ENCODE peak calls at places on chromosomes 2 and 18, in nine cellular contexts. One of them, this sample, is unnamed.
A peak's percentile ranks its signal among the peaks of the same experiment; 100 is the strongest.

GRCh38 chr18:36302676-36303075 is 5.2 kb downstream of the FHOD3 start:
- DNase-seq in stomach: no peak
- DNase-seq in sigmoid colon: no peak
- DNase-seq in tibial artery: no peak
- DNase-seq in astrocyte: peak; percentile 64
- DNase-seq in lower lobe of right lung: no peak
- DNase-seq in cardiac muscle cell: no peak
- DNase-seq in GM10248: no peak
- DNase-seq in suprapubic skin: no peak
- DNase-seq in this sample: no peak

GRCh38 chr2:111667542-111668273 is 216.3 kb downstream of the ANAPC1 start:
- DNase-seq in stomach: peak; percentile 41
- DNase-seq in sigmoid colon: no peak
- DNase-seq in tibial artery: no peak
- DNase-seq in astrocyte: peak; percentile 55
- DNase-seq in lower lobe of right lung: no peak
- DNase-seq in cardiac muscle cell: peak; percentile 89
- DNase-seq in GM10248: no peak
- DNase-seq in suprapubic skin: no peak
- DNase-seq in this sample: no peak

GRCh38 chr2:56287508-56287907 is 103.7 kb downstream of the CCDC85A start:
- DNase-seq in stomach: no peak
- DNase-seq in sigmoid colon: no peak
- DNase-seq in tibial artery: no peak
- DNase-seq in astrocyte: peak; percentile 8
- DNase-seq in lower lobe of right lung: no peak
- DNase-seq in cardiac muscle cell: no peak
- DNase-seq in GM10248: no peak
- DNase-seq in suprapubic skin: no peak
- DNase-seq in this sample: no peak

GRCh38 chr2:63999049-63999448 is 20.2 kb downstream of the VPS54 start:
- DNase-seq in stomach: no peak
- DNase-seq in sigmoid colon: no peak
- DNase-seq in tibial artery: no peak
- DNase-seq in astrocyte: no peak
- DNase-seq in lower lobe of right lung: no peak
- DNase-seq in cardiac muscle cell: no peak
- DNase-seq in GM10248: no peak
- DNase-seq in suprapubic skin: no peak
- DNase-seq in this sample: no peak

GRCh38 chr2:69764286-69765058 is 22.5 kb downstream of the ANXA4 start:
- DNase-seq in stomach: no peak
- DNase-seq in sigmoid colon: no peak
- DNase-seq in tibial artery: no peak
- DNase-seq in astrocyte: peak; percentile 49
- DNase-seq in lower lobe of right lung: no peak
- DNase-seq in cardiac muscle cell: no peak
- DNase-seq in GM10248: no peak
- DNase-seq in suprapubic skin: no peak
- DNase-seq in this sample: no peak

GRCh38 chr2:12538300-12538699 is 178.4 kb upstream of the TRIB2 start:
- DNase-seq in stomach: no peak
- DNase-seq in sigmoid colon: no peak
- DNase-seq in tibial artery: no peak
- DNase-seq in astrocyte: peak; percentile 17
- DNase-seq in lower lobe of right lung: no peak
- DNase-seq in cardiac muscle cell: no peak
- DNase-seq in GM10248: no peak
- DNase-seq in suprapubic skin: no peak
- DNase-seq in this sample: no peak

GRCh38 chr2:67169417-67170140 is 227.6 kb upstream of the ETAA1 start:
- DNase-seq in stomach: no peak
- DNase-seq in sigmoid colon: no peak
- DNase-seq in tibial artery: no peak
- DNase-seq in astrocyte: peak; percentile 38
- DNase-seq in lower lobe of right lung: no peak
- DNase-seq in cardiac muscle cell: no peak
- DNase-seq in GM10248: no peak
- DNase-seq in suprapubic skin: no peak
- DNase-seq in this sample: no peak

GRCh38 chr18:23099621-23100020 is 35.7 kb upstream of the CABLES1 start:
- DNase-seq in stomach: peak; percentile 87
- DNase-seq in sigmoid colon: no peak
- DNase-seq in tibial artery: no peak
- DNase-seq in astrocyte: no peak
- DNase-seq in lower lobe of right lung: peak; percentile 82
- DNase-seq in cardiac muscle cell: no peak
- DNase-seq in GM10248: no peak
- DNase-seq in suprapubic skin: no peak
- DNase-seq in this sample: peak; percentile 81

GRCh38 chr18:68428026-68428425 is 286.9 kb downstream of the TMX3 start:
- DNase-seq in stomach: no peak
- DNase-seq in sigmoid colon: no peak
- DNase-seq in tibial artery: no peak
- DNase-seq in astrocyte: peak; percentile 95
- DNase-seq in lower lobe of right lung: no peak
- DNase-seq in cardiac muscle cell: peak; percentile 53
- DNase-seq in GM10248: no peak
- DNase-seq in suprapubic skin: no peak
- DNase-seq in this sample: no peak

GRCh38 chr2:230947908-230948365 is 22.9 kb upstream of the GPR55 start:
- DNase-seq in stomach: peak; percentile 24
- DNase-seq in sigmoid colon: no peak
- DNase-seq in tibial artery: no peak
- DNase-seq in astrocyte: no peak
- DNase-seq in lower lobe of right lung: no peak
- DNase-seq in cardiac muscle cell: no peak
- DNase-seq in GM10248: peak; percentile 56
- DNase-seq in suprapubic skin: peak; percentile 4
- DNase-seq in this sample: no peak

GRCh38 chr2:217886720-217887309 is 116.0 kb downstream of the TNS1 start:
- DNase-seq in stomach: peak; percentile 75
- DNase-seq in sigmoid colon: peak; percentile 92
- DNase-seq in tibial artery: peak; percentile 86
- DNase-seq in astrocyte: peak; percentile 47
- DNase-seq in lower lobe of right lung: peak; percentile 74
- DNase-seq in cardiac muscle cell: peak; percentile 82
- DNase-seq in GM10248: peak; percentile 80
- DNase-seq in suprapubic skin: no peak
- DNase-seq in this sample: peak; percentile 81

GRCh38 chr2:199975297-199975895 is 20.0 kb downstream of the MAIP1 start:
- DNase-seq in stomach: no peak
- DNase-seq in sigmoid colon: no peak
- DNase-seq in tibial artery: no peak
- DNase-seq in astrocyte: no peak
- DNase-seq in lower lobe of right lung: no peak
- DNase-seq in cardiac muscle cell: peak; percentile 51
- DNase-seq in GM10248: no peak
- DNase-seq in suprapubic skin: no peak
- DNase-seq in this sample: no peak

GRCh38 chr2:223788826-223789225 is 48.6 kb downstream of the AP1S3 start:
- DNase-seq in stomach: no peak
- DNase-seq in sigmoid colon: no peak
- DNase-seq in tibial artery: no peak
- DNase-seq in astrocyte: no peak
- DNase-seq in lower lobe of right lung: no peak
- DNase-seq in cardiac muscle cell: no peak
- DNase-seq in GM10248: no peak
- DNase-seq in suprapubic skin: no peak
- DNase-seq in this sample: no peak

GRCh38 chr2:241508240-241508509 is 209 bp downstream of the STK25 start:
- DNase-seq in stomach: no peak
- DNase-seq in sigmoid colon: no peak
- DNase-seq in tibial artery: peak; percentile 75
- DNase-seq in astrocyte: no peak
- DNase-seq in lower lobe of right lung: no peak
- DNase-seq in cardiac muscle cell: no peak
- DNase-seq in GM10248: peak; percentile 81
- DNase-seq in suprapubic skin: no peak
- DNase-seq in this sample: no peak

DNA sequence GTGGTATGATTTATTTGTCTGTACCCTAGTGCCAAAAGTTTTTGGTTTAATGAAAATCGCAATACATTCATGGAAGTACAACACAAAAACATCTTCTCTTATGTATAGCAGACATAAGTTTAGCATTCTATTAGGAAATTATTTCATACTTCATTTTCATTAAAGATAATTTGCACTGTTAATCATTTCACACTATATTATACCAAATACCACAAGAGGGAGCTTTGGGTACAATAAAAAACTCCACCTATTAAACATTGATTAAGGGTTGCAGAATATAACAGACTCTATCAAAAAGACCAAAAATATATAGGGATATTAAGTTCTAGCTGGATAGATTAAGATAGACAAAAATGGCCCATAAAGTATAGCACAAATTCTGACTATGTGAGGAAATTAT is 79.0 kb downstream of the SLC66A3 start:
- DNase-seq in stomach: no peak
- DNase-seq in sigmoid colon: no peak
- DNase-seq in tibial artery: no peak
- DNase-seq in astrocyte: no peak
- DNase-seq in lower lobe of right lung: no peak
- DNase-seq in cardiac muscle cell: peak; percentile 41
- DNase-seq in GM10248: peak; percentile 18
- DNase-seq in suprapubic skin: no peak
- DNase-seq in this sample: no peak
- TF ChIP-seq CTCF in stomach: peak; percentile 43
- TF ChIP-seq CTCF in sigmoid colon: peak; percentile 47
- TF ChIP-seq CTCF in tibial artery: peak; percentile 52
- TF ChIP-seq CTCF in astrocyte: peak; percentile 36
- TF ChIP-seq CTCF in lower lobe of right lung: peak; percentile 50
- TF ChIP-seq CTCF in cardiac muscle cell: peak; percentile 43
- TF ChIP-seq CTCF in GM10248: peak; percentile 43
- TF ChIP-seq CTCF in suprapubic skin: peak; percentile 24
- TF ChIP-seq CTCF in this sample: peak; percentile 57

GRCh38 chr2:162890690-162891311 is 52.2 kb upstream of the KCNH7 start:
- DNase-seq in stomach: no peak
- DNase-seq in sigmoid colon: no peak
- DNase-seq in tibial artery: no peak
- DNase-seq in astrocyte: peak; percentile 44
- DNase-seq in lower lobe of right lung: no peak
- DNase-seq in cardiac muscle cell: peak; percentile 73
- DNase-seq in GM10248: peak; percentile 26
- DNase-seq in suprapubic skin: no peak
- DNase-seq in this sample: no peak
- TF ChIP-seq CTCF in stomach: no peak
- TF ChIP-seq CTCF in sigmoid colon: no peak
- TF ChIP-seq CTCF in tibial artery: peak; percentile 26
- TF ChIP-seq CTCF in astrocyte: peak; percentile 93
- TF ChIP-seq CTCF in lower lobe of right lung: peak; percentile 65
- TF ChIP-seq CTCF in cardiac muscle cell: peak; percentile 76
- TF ChIP-seq CTCF in GM10248: peak; percentile 90
- TF ChIP-seq CTCF in suprapubic skin: peak; percentile 13
- TF ChIP-seq CTCF in this sample: peak; percentile 64

DNA sequence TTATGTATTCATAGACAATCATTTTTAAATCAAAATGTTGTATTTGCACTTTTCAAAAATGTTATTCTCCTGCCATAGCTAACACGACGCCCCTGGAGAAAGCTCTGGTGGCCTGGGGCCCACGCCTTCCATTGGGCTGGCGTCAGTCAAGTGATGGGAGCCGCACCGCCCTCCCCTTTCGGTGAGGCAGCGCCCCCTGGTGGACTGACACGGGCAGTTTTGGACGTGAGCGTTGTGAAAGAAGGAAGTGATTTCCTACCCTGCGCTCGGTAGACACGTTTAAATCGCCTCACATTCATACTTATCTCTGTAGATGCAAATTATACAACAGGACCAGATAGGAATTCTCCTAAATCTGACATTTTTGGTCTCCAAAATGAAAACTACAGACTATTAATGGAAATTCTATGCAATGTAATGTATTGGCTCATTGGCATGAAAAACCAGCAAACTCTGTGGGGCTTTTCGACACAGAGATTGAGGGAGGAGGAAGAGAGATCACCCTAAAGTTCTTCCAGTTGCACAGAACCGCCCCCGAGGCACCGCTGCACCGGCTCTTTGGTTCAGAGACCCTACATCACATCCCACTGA is 326.2 kb upstream of the SOX11 start:
- DNase-seq in stomach: peak; percentile 68
- DNase-seq in sigmoid colon: peak; percentile 79
- DNase-seq in tibial artery: no peak
- DNase-seq in astrocyte: peak; percentile 16
- DNase-seq in lower lobe of right lung: peak; percentile 74
- DNase-seq in cardiac muscle cell: peak; percentile 1
- DNase-seq in GM10248: peak; percentile 40
- DNase-seq in suprapubic skin: no peak
- DNase-seq in this sample: peak; percentile 86
- TF ChIP-seq CTCF in stomach: peak; percentile 24
- TF ChIP-seq CTCF in sigmoid colon: peak; percentile 51
- TF ChIP-seq CTCF in tibial artery: peak; percentile 31
- TF ChIP-seq CTCF in astrocyte: peak; percentile 78
- TF ChIP-seq CTCF in lower lobe of right lung: peak; percentile 82
- TF ChIP-seq CTCF in cardiac muscle cell: peak; percentile 7
- TF ChIP-seq CTCF in GM10248: peak; percentile 58
- TF ChIP-seq CTCF in suprapubic skin: peak; percentile 52
- TF ChIP-seq CTCF in this sample: peak; percentile 82

GRCh38 chr2:26438926-26439325 is 37.2 kb downstream of the DRC1 start:
- DNase-seq in stomach: no peak
- DNase-seq in sigmoid colon: no peak
- DNase-seq in tibial artery: no peak
- DNase-seq in astrocyte: peak; percentile 51
- DNase-seq in lower lobe of right lung: no peak
- DNase-seq in cardiac muscle cell: no peak
- DNase-seq in GM10248: no peak
- DNase-seq in suprapubic skin: no peak
- DNase-seq in this sample: no peak

GRCh38 chr2:26435106-26435505 is 33.4 kb downstream of the DRC1 start:
- DNase-seq in stomach: no peak
- DNase-seq in sigmoid colon: no peak
- DNase-seq in tibial artery: no peak
- DNase-seq in astrocyte: no peak
- DNase-seq in lower lobe of right lung: no peak
- DNase-seq in cardiac muscle cell: no peak
- DNase-seq in GM10248: no peak
- DNase-seq in suprapubic skin: no peak
- DNase-seq in this sample: no peak

GRCh38 chr2:26432856-26433255 is 31.1 kb downstream of the DRC1 start:
- DNase-seq in stomach: no peak
- DNase-seq in sigmoid colon: no peak
- DNase-seq in tibial artery: no peak
- DNase-seq in astrocyte: peak; percentile 7
- DNase-seq in lower lobe of right lung: no peak
- DNase-seq in cardiac muscle cell: no peak
- DNase-seq in GM10248: no peak
- DNase-seq in suprapubic skin: no peak
- DNase-seq in this sample: no peak

GRCh38 chr2:26442707-26443106 is 35.2 kb downstream of the OTOF start:
- DNase-seq in stomach: no peak
- DNase-seq in sigmoid colon: peak; percentile 6
- DNase-seq in tibial artery: no peak
- DNase-seq in astrocyte: no peak
- DNase-seq in lower lobe of right lung: no peak
- DNase-seq in cardiac muscle cell: no peak
- DNase-seq in GM10248: no peak
- DNase-seq in suprapubic skin: no peak
- DNase-seq in this sample: no peak

DNA sequence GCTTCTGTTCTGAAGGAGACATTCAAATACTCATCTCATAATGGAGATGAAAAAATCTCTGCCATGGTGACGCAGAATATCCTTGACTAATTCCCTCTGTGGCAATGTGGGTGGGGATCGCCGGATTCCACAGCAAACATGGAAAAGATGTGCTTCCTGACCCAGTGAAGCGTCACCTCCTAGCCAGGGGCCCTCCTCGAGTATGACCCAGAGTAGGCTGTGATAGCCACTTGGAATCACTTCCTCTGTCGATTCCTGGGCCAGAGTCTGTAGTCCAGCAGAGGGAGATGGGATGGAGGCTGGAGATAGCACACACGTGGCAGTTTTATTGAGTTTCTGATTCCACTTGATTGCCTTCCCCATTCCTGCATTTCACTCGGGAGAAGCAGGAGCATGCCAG is 36.8 kb downstream of the DRC1 start:
- DNase-seq in stomach: no peak
- DNase-seq in sigmoid colon: no peak
- DNase-seq in tibial artery: no peak
- DNase-seq in astrocyte: peak; percentile 64
- DNase-seq in lower lobe of right lung: no peak
- DNase-seq in cardiac muscle cell: peak; percentile 41
- DNase-seq in GM10248: no peak
- DNase-seq in suprapubic skin: no peak
- DNase-seq in this sample: no peak
- TF ChIP-seq CTCF in stomach: no peak
- TF ChIP-seq CTCF in sigmoid colon: no peak
- TF ChIP-seq CTCF in tibial artery: no peak
- TF ChIP-seq CTCF in astrocyte: no peak
- TF ChIP-seq CTCF in lower lobe of right lung: no peak
- TF ChIP-seq CTCF in cardiac muscle cell: no peak
- TF ChIP-seq CTCF in GM10248: no peak
- TF ChIP-seq CTCF in suprapubic skin: no peak
- TF ChIP-seq CTCF in this sample: no peak